ENCODE peak calls at places on chromosomes 3 and 15, in five cellular contexts. T is right cardiac atrium; P is cardiac muscle cell; Z is naive thymus-derived CD4-positive, alpha-beta T cell; B is stomach. J is an unnamed sample. For H3K4me1, the result is how much of the 10 kb centered on the place peaks cover.

GRCh38 chr15:54707805-54708752 is 488.7 kb downstream of the RSL24D1 start:
- DNase-seq in T (peak), P (no peak), Z (no peak), B (no peak), J (no peak)

GRCh38 chr15:86595741-86596140 is 516.1 kb downstream of the AGBL1 start:
- DNase-seq in T (no peak), P (no peak), Z (no peak), B (no peak), J (no peak)

GRCh38 chr15:68372291-68372811 is 59.6 kb downstream of the ITGA11 start:
- DNase-seq in T (peak), P (peak), Z (no peak), B (no peak), J (peak)

GRCh38 chr3:173411288-173412064 is 13.9 kb downstream of the NLGN1 start:
- DNase-seq in T (no peak), P (peak), Z (no peak), B (no peak), J (no peak)

GRCh38 chr3:65178703-65179102 is 490.9 kb upstream of the ADAMTS9 start:
- DNase-seq in T (no peak), P (no peak), Z (no peak), B (no peak), J (no peak)

GRCh38 chr3:44893097-44893496 is 18.7 kb downstream of the TGM4 start:
- DNase-seq in T (no peak), P (no peak), Z (no peak), B (no peak), J (no peak)

GRCh38 chr3:117856354-117856753 is 1146.8 kb downstream of the TUSC7 start:
- DNase-seq in T (no peak), P (no peak), Z (no peak), B (no peak), J (no peak)

GRCh38 chr15:29570931-29571727 is 251.1 kb downstream of the TJP1 start:
- DNase-seq in T (peak), P (peak), Z (no peak), B (no peak), J (no peak)

GRCh38 chr3:9976736-9977709 is 9.6 kb downstream of the EMC3 start:
- DNase-seq in T (peak), P (no peak), Z (no peak), B (peak), J (peak)

GRCh38 chr15:94380798-94381197 is 149.4 kb downstream of the MCTP2 start:
- DNase-seq in T (no peak), P (no peak), Z (no peak), B (no peak), J (no peak)

GRCh38 chr15:97929456-97930229 is 30.9 kb upstream of the ARRDC4 start:
- DNase-seq in T (no peak), P (no peak), Z (no peak), B (no peak), J (peak)

GRCh38 chr3:171790898-171791694 is 19.2 kb downstream of the PLD1 start:
- DNase-seq in T (no peak), P (no peak), Z (no peak), B (no peak), J (no peak)

GRCh38 chr3:124250053-124250452 is 258.1 kb upstream of the ROPN1 start:
- DNase-seq in T (no peak), P (no peak), Z (no peak), B (no peak), J (no peak)

GRCh38 chr15:50140097-50140496 is 21.1 kb upstream of the ATP8B4 start:
- DNase-seq in T (no peak), P (no peak), Z (no peak), B (no peak), J (no peak)

GRCh38 chr3:25592510-25592968 is 72.2 kb downstream of the TOP2B start:
- DNase-seq in T (peak), P (peak), Z (no peak), B (no peak), J (no peak)

GRCh38 chr3:144754076-144754783 is 782.6 kb downstream of the DIPK2A start:
- DNase-seq in T (no peak), P (no peak), Z (no peak), B (no peak), J (no peak)

GRCh38 chr15:40445411-40446055 is 4.8 kb downstream of the BAHD1 start:
- DNase-seq in T (no peak), P (no peak), Z (no peak), B (no peak), J (no peak)

GRCh38 chr15:41955807-41956525 is 16.4 kb downstream of the EHD4 start:
- DNase-seq in T (no peak), P (peak), Z (no peak), B (no peak), J (no peak)

GRCh38 chr15:41958002-41958420 is 14.3 kb downstream of the EHD4 start:
- DNase-seq in T (peak), P (no peak), Z (no peak), B (no peak), J (no peak)

GRCh38 chr15:41954036-41954435 is 18.3 kb downstream of the EHD4 start:
- DNase-seq in T (no peak), P (no peak), Z (no peak), B (no peak), J (no peak)

GRCh38 chr15:41955100-41955499 is 17.3 kb downstream of the EHD4 start:
- DNase-seq in T (no peak), P (no peak), Z (no peak), B (no peak), J (no peak)

GRCh38 chr15:41957021-41957897 is 15.1 kb downstream of the EHD4 start:
- DNase-seq in T (no peak), P (peak), Z (no peak), B (no peak), J (no peak)
- H3K4me1 ChIP-seq in T (under half), P (under half), Z (under half), B (under half), J (under half)

GRCh38 chr15:101539930-101540329 is 50.4 kb upstream of the PCSK6 start:
- DNase-seq in T (no peak), P (no peak), Z (no peak), B (no peak), J (no peak)

GRCh38 chr15:101539492-101539891 is 50.0 kb upstream of the PCSK6 start:
- DNase-seq in T (no peak), P (no peak), Z (no peak), B (no peak), J (no peak)

GRCh38 chr15:101541501-101542292 is 52.2 kb upstream of the PCSK6 start:
- DNase-seq in T (no peak), P (no peak), Z (no peak), B (no peak), J (no peak)

GRCh38 chr15:101538996-101539395 is 49.5 kb upstream of the PCSK6 start:
- DNase-seq in T (no peak), P (no peak), Z (no peak), B (no peak), J (no peak)

GRCh38 chr15:101540480-101541239 is 51.2 kb upstream of the PCSK6 start:
- DNase-seq in T (no peak), P (peak), Z (no peak), B (no peak), J (no peak)
- H3K27ac ChIP-seq in T (no peak), P (no peak), Z (no peak), B (no peak), J (no peak)

DNA sequence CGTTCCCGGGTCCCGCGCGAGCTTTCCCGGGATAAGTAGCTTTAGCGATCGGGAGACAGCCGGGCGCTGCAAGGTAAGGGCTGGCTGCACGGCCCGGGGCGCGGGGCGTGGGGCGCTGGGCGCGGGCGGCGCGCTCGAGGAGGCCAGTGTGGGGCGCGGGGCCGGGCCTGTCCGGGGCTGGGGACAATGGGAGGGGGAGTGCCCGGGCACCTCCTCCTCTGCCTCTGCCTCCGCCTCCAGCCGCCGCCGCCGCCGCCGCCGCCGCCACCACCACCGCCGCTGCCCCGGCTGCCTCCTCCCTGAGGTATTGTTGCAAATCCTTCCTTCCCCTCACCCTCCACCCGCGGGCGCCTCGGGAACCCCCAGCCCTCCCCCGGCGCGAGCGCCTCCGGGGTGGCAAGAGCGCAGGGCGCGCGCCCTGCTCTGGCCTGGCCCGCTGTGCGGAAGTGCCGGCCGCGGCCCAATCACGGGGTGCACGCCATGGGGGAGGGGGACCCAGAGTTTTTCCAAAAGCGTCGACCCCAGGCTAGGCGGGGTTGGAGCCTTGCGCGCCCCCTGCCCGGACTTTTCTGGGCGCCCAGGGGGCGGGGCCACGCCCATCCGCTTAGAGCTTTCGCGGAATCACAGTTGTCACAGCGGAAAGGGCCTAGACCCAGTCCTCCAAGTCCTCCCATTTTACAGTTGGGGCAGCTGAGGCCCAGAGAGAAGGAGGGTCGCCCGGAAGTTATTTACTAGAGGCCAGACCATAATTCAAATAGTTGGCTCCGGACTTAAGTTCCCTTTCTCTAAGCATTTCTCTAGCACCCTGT is at the start of gene LPP:
- DNase-seq in T (peak), P (peak), Z (peak), B (peak), J (peak)
- H3K4me1 ChIP-seq in T (under half), P (under half), Z (under half), B (under half), J (half or more)

GRCh38 chr3:16885588-16885903 is 791 bp downstream of the PLCL2 start:
- DNase-seq in T (no peak), P (no peak), Z (no peak), B (no peak), J (no peak)
- H3K27ac ChIP-seq in T (peak), P (peak), Z (peak), B (peak), J (peak)

DNA sequence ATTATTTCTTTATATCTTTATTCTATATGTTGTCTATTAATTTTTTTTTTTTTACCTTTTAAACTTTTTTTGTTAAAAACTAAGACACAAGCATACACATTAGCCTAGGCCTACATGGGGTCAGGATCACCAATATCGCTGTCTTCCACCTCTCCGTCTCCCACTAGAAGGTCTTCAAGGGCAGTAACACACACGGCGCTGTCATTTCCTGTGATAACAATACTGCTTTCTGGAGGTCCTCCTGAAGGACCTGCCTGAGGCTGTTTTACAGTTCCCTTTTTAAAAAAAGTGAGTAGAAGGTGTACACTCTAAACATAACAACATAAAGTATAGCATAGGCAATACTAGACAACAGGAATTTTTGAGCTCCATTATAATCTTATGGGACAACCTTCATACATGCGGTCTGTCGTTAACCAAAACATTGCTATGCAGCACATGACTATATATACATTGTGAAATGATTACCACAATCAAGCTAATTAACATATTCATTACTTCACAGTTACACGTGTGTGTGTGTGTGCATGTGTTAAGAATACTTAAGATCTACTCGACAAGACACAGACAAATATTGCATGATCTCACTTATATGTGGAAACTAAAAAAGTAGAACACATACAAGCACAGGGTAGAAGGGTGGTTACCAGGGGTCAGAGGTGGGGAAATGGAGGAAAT is 20.8 kb downstream of the RAB6B start:
- DNase-seq in T (no peak), P (no peak), Z (no peak), B (no peak), J (no peak)
- H3K4me1 ChIP-seq in T (under half), P (under half), Z (under half), B (under half), J (under half)

GRCh38 chr3:46488735-46489361 is 8.9 kb upstream of the RTP3 start:
- DNase-seq in T (peak), P (peak), Z (peak), B (peak), J (peak)

GRCh38 chr3:46489875-46490274 is 7.9 kb upstream of the RTP3 start:
- DNase-seq in T (no peak), P (no peak), Z (no peak), B (no peak), J (no peak)

GRCh38 chr3:46489406-46489805 is 8.4 kb upstream of the RTP3 start:
- DNase-seq in T (no peak), P (no peak), Z (no peak), B (no peak), J (peak)

GRCh38 chr3:46491089-46492070 is 6.4 kb upstream of the RTP3 start:
- DNase-seq in T (no peak), P (no peak), Z (no peak), B (peak), J (no peak)

GRCh38 chr3:46490338-46491084 is 7.3 kb upstream of the RTP3 start:
- DNase-seq in T (no peak), P (no peak), Z (no peak), B (no peak), J (no peak)
- H3K27ac ChIP-seq in T (no peak), P (no peak), Z (no peak), B (no peak), J (no peak)

GRCh38 chr15:67047149-67047661 is 18.2 kb upstream of the SMAD3 start:
- DNase-seq in T (no peak), P (no peak), Z (no peak), B (no peak), J (no peak)
- H3K4me1 ChIP-seq in T (under half), P (under half), Z (under half), B (half or more), J (under half)

DNA sequence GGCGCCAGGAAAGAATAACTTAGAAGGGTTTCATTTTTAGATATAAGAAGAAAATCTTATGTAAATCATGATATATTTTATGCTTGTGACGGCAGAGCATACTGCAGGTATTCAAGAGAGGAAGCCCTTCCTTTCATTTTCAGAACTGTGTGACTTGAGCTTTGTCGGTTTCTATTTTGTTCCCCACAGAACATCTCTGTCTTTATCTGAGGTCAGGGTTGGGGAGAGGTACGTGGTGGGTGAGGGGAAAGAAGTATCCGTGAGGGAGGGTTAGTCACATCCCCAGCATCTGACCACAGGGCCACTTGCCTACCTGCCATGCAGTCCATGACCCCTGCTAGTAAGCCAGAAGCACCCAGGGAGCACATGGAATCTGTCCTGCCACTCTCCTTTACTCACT is 126.5 kb downstream of the DGKG start:
- DNase-seq in T (no peak), P (no peak), Z (no peak), B (no peak), J (no peak)
- H3K27ac ChIP-seq in T (peak), P (no peak), Z (no peak), B (no peak), J (no peak)

DNA sequence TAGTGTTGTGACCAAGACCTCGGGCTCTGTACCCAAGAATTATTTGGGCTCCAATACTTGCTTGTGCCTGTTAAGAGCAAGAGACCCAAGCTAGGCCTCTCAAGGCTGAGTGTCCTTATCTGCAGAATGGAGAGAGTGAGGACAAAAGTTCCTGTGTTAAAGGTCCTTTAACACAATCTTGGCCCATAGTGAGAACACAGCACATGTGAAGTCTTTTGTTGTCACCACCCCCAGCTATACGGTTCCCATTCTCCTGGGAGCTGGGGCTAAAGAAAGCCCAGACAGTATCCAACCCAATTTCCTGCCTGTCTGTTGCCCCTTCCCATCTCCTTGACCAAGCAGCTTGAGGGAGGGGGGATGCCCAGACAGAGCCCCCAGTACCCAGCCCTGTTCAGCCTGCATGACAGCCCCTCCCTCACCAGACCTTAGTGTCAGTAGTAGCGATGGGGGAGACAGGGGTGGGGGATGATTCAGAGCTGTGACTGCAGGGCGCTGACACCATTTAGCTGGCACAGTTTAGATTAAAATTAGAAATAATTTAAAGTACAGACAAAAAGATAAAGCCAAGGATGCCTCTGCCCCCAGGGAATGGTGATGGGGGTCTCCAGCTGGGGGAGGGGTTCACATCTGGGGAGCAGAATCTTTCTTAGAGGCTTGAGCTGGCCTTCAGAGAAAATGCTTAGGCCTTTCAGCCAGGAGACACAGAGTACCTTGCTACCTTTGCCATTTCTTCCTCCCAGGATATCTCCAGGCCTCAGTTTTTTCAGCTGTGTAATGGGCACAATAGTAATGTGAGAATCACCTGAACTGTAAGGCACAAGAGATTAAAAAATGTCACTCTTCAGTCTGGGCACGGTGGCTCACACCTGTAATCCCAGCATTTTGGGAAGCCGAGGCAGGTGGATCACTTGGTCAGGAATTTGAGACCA is 2.7 kb downstream of the PRKCD start:
- DNase-seq in T (no peak), P (peak), Z (no peak), B (no peak), J (no peak)
- H3K4me1 ChIP-seq in T (under half), P (under half), Z (under half), B (half or more), J (half or more)

J was measured in adrenal gland.